ENCODE peak calls at places on chromosome 11, in five cellular contexts. R, J, Y, V and L are unnamed samples.
A peak's percentile ranks its signal among the peaks of the same experiment; 100 is the strongest.

GRCh38 chr11:35516361-35516760 is 9.1 kb downstream of the PAMR1 start:
- DNase-seq in Y (no peak), J (no peak), R (no peak), V (no peak), L (no peak)

GRCh38 chr11:126658306-126659056 is 303.0 kb downstream of the ST3GAL4 start:
- DNase-seq in R (no peak), V (no peak), Y (no peak), J (no peak), L (no peak)

GRCh38 chr11:46554205-46555162 is 39.3 kb downstream of the AMBRA1 start:
- DNase-seq in Y (peak; percentile 68), J (no peak), R (peak; percentile 99), V (no peak), L (no peak)

GRCh38 chr11:31106963-31107576 is 262.5 kb downstream of the DCDC1 start:
- DNase-seq in V (no peak), Y (peak; percentile 26), J (peak; percentile 43), R (peak; percentile 50), L (peak; percentile 88)

GRCh38 chr11:68049509-68050370 is 10.9 kb downstream of the TCIRG1 start:
- DNase-seq in J (no peak), V (no peak), Y (no peak), R (no peak), L (no peak)

GRCh38 chr11:34749666-34750659 is 129.1 kb downstream of the EHF start:
- DNase-seq in R (no peak), V (no peak), Y (no peak), J (no peak), L (no peak)

GRCh38 chr11:90134420-90135003 is at the start of gene NAALAD2:
- DNase-seq in J (peak; percentile 7), V (no peak), Y (peak; percentile 2), R (peak; percentile 59), L (peak; percentile 65)

GRCh38 chr11:132126973-132127900 is 756.8 kb downstream of the NTM start:
- DNase-seq in Y (no peak), R (peak; percentile 3), J (no peak), V (no peak), L (no peak)

DNA sequence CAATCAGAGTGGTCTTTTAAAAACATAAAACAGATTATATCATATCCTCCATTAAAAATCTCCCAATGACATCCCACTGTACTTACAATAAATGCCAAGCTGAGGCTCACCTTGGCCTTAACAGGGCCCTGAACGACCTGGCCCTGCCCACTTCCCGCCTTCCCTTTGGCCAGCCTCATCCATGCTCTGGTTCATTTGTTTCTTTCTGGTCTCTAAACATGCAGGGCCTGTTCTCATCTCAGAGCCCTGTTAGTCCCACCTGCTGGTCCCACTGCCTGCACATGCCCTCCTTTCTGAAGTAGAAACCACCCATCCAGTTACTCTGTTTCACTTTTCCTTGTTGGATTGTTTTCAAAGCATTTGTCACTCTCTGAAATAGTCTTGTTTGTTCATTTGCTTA is 227.4 kb downstream of the INSC start:
- DNase-seq in R (no peak), J (no peak), Y (no peak), V (no peak), L (no peak)
- TF ChIP-seq CHD2 in R (no peak), J (no peak), Y (no peak), V (no peak), L (no peak)

GRCh38 chr11:63920870-63921417 is 4.0 kb upstream of the RCOR2 start:
- DNase-seq in Y (no peak), V (no peak), R (no peak), J (peak; percentile 80), L (peak; percentile 94)

GRCh38 chr11:63919267-63920125 is 2.5 kb upstream of the RCOR2 start:
- DNase-seq in R (peak; percentile 76), Y (no peak), V (no peak), J (peak; percentile 79), L (peak; percentile 96)

GRCh38 chr11:63917685-63918523 is 940 bp upstream of the RCOR2 start:
- DNase-seq in V (no peak), R (peak; percentile 43), J (peak; percentile 75), Y (peak; percentile 62), L (no peak)

GRCh38 chr11:63918576-63919171 is 1.7 kb upstream of the RCOR2 start:
- DNase-seq in J (no peak), R (no peak), V (no peak), Y (no peak), L (peak; percentile 89)

DNA sequence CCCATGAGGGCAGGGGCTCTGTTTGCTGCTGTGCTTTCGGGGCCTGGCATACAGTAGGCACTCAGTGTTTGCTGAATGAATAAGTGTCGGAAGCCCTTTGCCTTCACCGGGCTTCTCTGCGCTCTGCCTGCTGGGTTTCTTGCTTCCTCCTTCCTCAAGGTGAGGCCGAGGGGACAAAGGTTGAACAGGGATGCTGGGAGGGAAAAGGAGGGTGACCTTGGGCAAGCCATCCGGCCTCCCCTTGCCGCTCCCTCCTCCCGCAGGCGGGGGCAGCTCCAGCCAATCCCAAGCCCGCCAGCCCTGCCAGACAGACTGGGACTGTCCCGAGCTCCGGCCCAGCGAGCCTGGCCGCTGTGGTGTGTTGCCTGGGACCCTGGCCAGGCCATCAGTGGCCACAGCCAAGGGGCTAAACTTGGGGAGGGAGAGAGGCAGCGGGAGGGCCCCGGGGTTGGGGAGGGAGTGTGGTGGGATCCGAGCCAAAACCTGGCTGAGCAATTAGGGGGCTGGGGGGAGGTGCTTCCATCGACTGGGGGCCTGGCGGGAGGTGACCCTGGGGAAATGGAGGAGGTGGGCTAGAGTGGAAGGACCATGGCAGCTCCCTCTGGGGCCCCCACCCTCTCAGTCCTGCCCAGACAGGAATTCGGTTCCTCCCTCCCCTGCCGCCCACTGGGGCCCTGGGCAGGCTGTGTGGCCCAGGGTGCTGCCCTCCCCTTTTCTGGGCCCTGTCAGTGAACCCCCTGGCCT is 3.3 kb upstream of the RCOR2 start:
- DNase-seq in R (peak; percentile 60), V (no peak), Y (no peak), J (no peak), L (no peak)
- TF ChIP-seq POLR2A in R (no peak), V (no peak), Y (no peak), J (no peak), L (no peak)

GRCh38 chr11:1193326-1194230 is 29.3 kb upstream of the MUC5B start:
- DNase-seq in V (no peak), Y (no peak), R (no peak), J (no peak), L (no peak)
- TF ChIP-seq CHD2 in V (no peak), Y (no peak), R (no peak), J (no peak), L (no peak)

DNA sequence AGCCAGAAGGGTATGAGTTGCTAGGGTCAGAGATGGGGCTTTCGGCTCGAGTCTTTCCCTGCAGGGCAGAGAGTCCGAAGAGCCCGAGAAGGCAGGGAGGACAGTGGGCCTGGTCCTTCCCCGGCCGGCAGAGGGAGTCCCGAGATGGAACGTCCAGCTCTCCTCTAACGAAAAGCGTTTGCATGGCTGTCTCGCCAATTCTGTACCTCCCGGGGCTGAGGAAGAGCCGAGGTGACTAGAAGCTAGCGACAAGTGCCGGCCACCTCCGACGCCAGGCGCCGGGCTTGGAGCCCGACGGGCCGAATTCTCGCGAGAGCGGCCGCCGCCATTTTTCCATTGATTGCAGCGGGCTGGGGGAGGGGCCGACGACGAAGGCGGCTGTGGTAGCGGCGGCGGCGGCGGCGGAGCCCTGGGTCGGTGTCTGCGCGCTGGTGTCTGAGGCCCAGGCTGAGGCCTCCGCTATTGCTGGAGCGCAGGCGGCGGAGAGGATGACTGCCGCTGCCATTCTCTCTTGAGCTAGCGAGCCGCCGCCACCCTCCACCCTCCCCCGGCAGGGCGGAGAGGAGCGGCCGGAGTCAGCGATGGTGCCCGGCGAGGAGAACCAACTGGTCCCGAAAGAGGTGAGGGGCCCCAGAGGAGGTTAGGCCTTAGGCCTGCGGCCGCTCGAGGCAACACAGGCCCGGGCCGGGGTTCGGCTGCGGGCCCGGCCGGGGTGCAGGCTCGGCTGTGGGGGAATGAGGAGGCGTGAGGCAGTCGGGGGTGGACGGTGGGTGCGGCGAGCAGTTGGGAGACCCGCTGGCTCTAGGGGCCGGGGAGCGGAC is at the start of gene USP47:
- DNase-seq in V (no peak), R (peak; percentile 74), J (peak; percentile 74), Y (peak; percentile 77), L (peak; percentile 96)
- TF ChIP-seq POLR2A in V (peak; percentile 94), R (peak; percentile 89), J (peak; percentile 94), Y (peak; percentile 97), L (peak; percentile 70)

DNA sequence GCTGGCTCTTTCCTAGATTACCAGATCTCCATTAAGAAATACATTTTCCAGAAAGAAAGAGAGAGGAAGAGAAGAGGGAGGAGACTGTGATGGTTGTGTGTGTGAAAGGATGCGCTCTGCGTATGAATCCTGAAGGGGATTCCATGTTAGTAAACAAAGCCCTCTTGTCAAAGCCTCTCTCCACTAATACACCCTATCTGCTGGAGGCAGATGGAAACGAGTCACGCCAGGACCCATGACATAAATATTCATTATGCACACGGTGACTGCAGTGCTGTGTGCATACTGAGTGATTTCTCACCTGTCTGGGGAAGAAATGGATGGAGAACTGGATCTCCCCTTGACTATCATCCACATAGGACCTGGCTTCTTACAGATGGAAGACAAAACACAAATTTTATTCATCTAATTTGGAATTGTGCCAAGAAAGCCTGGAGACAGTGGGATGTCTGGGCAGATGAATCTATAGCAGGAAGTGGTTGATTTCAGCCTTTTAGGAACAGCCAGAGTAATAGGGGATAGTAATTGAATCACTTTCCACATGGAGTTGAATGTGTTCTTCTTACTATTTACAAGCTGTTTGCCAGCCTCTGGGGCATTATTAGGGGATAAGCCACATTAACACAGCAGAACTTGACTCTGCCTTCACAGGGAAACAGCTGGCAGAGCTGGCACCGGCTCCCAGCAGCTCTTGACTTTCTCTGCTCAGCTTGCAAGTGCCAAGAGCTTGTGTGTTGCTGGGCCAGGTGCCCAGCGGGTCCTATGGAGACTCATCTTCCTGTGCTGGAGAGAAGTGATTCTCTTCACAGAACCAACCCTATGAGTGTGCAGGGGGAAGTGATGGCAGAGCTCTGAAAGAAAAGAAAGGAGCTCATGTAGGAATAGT is 9.0 kb downstream of the MTNR1B start:
- DNase-seq in R (no peak), Y (no peak), J (peak; percentile 24), V (no peak), L (no peak)
- TF ChIP-seq CHD2 in R (no peak), Y (no peak), J (no peak), V (no peak), L (no peak)

GRCh38 chr11:105589346-105589745 is 20.5 kb upstream of the GRIA4 start:
- DNase-seq in J (no peak), Y (no peak), V (no peak), R (no peak), L (no peak)
- TF ChIP-seq POLR2A in J (no peak), Y (no peak), V (no peak), R (no peak), L (no peak)

GRCh38 chr11:45086526-45086925 is 59.9 kb upstream of the PRDM11 start:
- DNase-seq in V (no peak), J (no peak), Y (no peak), R (no peak), L (no peak)
- TF ChIP-seq CHD2 in V (no peak), J (no peak), Y (no peak), R (no peak), L (no peak)

GRCh38 chr11:122038543-122038942 is 77.5 kb downstream of the BLID start:
- DNase-seq in R (no peak), V (no peak), Y (no peak), J (no peak), L (no peak)

GRCh38 chr11:122033631-122034030 is 82.4 kb downstream of the BLID start:
- DNase-seq in Y (no peak), V (no peak), R (no peak), J (no peak), L (no peak)

GRCh38 chr11:122036493-122036892 is 79.5 kb downstream of the BLID start:
- DNase-seq in J (no peak), R (no peak), V (no peak), Y (no peak), L (no peak)

GRCh38 chr11:122037911-122038310 is 78.1 kb downstream of the BLID start:
- DNase-seq in J (no peak), R (no peak), V (no peak), Y (no peak), L (no peak)

GRCh38 chr11:122036022-122036421 is 80.0 kb downstream of the BLID start:
- DNase-seq in Y (no peak), R (no peak), V (no peak), J (no peak), L (no peak)
- TF ChIP-seq POLR2A in Y (no peak), R (no peak), V (no peak), J (no peak), L (no peak)